ENCODE peak calls at places on chromosomes 2 and 18, in nine cellular contexts. One of them, this sample, is unnamed.

GRCh38 chr2:110993557-110994231 is 127.0 kb upstream of the BCL2L11 start:
- DNase-seq in HCT116: no peak
- DNase-seq in neural progenitor cell: no peak
- DNase-seq in IMR-90: no peak
- DNase-seq in A549: no peak
- DNase-seq in OCI-LY7: peak; percentile 29
- DNase-seq in K562: no peak
- DNase-seq in neuronal stem cell: no peak
- DNase-seq in fibroblast of lung: peak; percentile 3
- DNase-seq in this sample: peak; percentile 64

GRCh38 chr2:201532686-201533304 is 81.3 kb downstream of the STRADB start:
- DNase-seq in HCT116: peak; percentile 90
- DNase-seq in neural progenitor cell: no peak
- DNase-seq in IMR-90: peak; percentile 93
- DNase-seq in A549: no peak
- DNase-seq in OCI-LY7: no peak
- DNase-seq in K562: peak; percentile 11
- DNase-seq in neuronal stem cell: no peak
- DNase-seq in fibroblast of lung: peak; percentile 90
- DNase-seq in this sample: no peak

GRCh38 chr18:3472681-3473544 is 22.9 kb downstream of the TGIF1 start:
- DNase-seq in HCT116: no peak
- DNase-seq in neural progenitor cell: no peak
- DNase-seq in IMR-90: no peak
- DNase-seq in A549: no peak
- DNase-seq in OCI-LY7: no peak
- DNase-seq in K562: no peak
- DNase-seq in neuronal stem cell: no peak
- DNase-seq in fibroblast of lung: no peak
- DNase-seq in this sample: no peak

GRCh38 chr18:36050479-36050878 is 16.9 kb downstream of the RPRD1A start:
- DNase-seq in HCT116: no peak
- DNase-seq in neural progenitor cell: no peak
- DNase-seq in IMR-90: no peak
- DNase-seq in A549: no peak
- DNase-seq in OCI-LY7: no peak
- DNase-seq in K562: no peak
- DNase-seq in neuronal stem cell: no peak
- DNase-seq in fibroblast of lung: no peak
- DNase-seq in this sample: no peak

GRCh38 chr2:37797081-37797480 is 125.6 kb upstream of the CDC42EP3 start:
- DNase-seq in HCT116: no peak
- DNase-seq in neural progenitor cell: no peak
- DNase-seq in IMR-90: peak; percentile 51
- DNase-seq in A549: no peak
- DNase-seq in OCI-LY7: no peak
- DNase-seq in K562: no peak
- DNase-seq in neuronal stem cell: no peak
- DNase-seq in fibroblast of lung: peak; percentile 56
- DNase-seq in this sample: no peak

GRCh38 chr2:145777297-145777696 is 1257.4 kb upstream of the ZEB2 start:
- DNase-seq in HCT116: no peak
- DNase-seq in neural progenitor cell: no peak
- DNase-seq in IMR-90: peak; percentile 77
- DNase-seq in A549: no peak
- DNase-seq in OCI-LY7: no peak
- DNase-seq in K562: peak; percentile 29
- DNase-seq in neuronal stem cell: no peak
- DNase-seq in fibroblast of lung: peak; percentile 23
- DNase-seq in this sample: no peak

GRCh38 chr18:3340015-3340681 is 78.2 kb downstream of the MYL12B start:
- DNase-seq in HCT116: no peak
- DNase-seq in neural progenitor cell: no peak
- DNase-seq in IMR-90: peak; percentile 56
- DNase-seq in A549: no peak
- DNase-seq in OCI-LY7: no peak
- DNase-seq in K562: no peak
- DNase-seq in neuronal stem cell: no peak
- DNase-seq in fibroblast of lung: peak; percentile 9
- DNase-seq in this sample: no peak

GRCh38 chr2:124081154-124081771 is 56.2 kb downstream of the CNTNAP5 start:
- DNase-seq in HCT116: no peak
- DNase-seq in neural progenitor cell: no peak
- DNase-seq in IMR-90: no peak
- DNase-seq in A549: no peak
- DNase-seq in OCI-LY7: no peak
- DNase-seq in K562: no peak
- DNase-seq in neuronal stem cell: no peak
- DNase-seq in fibroblast of lung: no peak
- DNase-seq in this sample: no peak

GRCh38 chr2:44939074-44940052 is 2.1 kb upstream of the SIX3 start:
- DNase-seq in HCT116: no peak
- DNase-seq in neural progenitor cell: peak; percentile 78
- DNase-seq in IMR-90: no peak
- DNase-seq in A549: no peak
- DNase-seq in OCI-LY7: no peak
- DNase-seq in K562: no peak
- DNase-seq in neuronal stem cell: no peak
- DNase-seq in fibroblast of lung: no peak
- DNase-seq in this sample: no peak

GRCh38 chr2:227748079-227748478 is 2.4 kb downstream of the SCYGR8 start:
- DNase-seq in HCT116: peak; percentile 54
- DNase-seq in neural progenitor cell: peak; percentile 76
- DNase-seq in IMR-90: no peak
- DNase-seq in A549: peak; percentile 10
- DNase-seq in OCI-LY7: no peak
- DNase-seq in K562: peak; percentile 18
- DNase-seq in neuronal stem cell: no peak
- DNase-seq in fibroblast of lung: no peak
- DNase-seq in this sample: no peak

GRCh38 chr18:75116809-75117208 is 92.1 kb downstream of the PTGR3 start:
- DNase-seq in HCT116: no peak
- DNase-seq in neural progenitor cell: no peak
- DNase-seq in IMR-90: no peak
- DNase-seq in A549: no peak
- DNase-seq in OCI-LY7: no peak
- DNase-seq in K562: no peak
- DNase-seq in neuronal stem cell: no peak
- DNase-seq in fibroblast of lung: no peak
- DNase-seq in this sample: no peak

GRCh38 chr2:130911996-130912395 is 75.3 kb downstream of the ARHGEF4 start:
- DNase-seq in HCT116: no peak
- DNase-seq in neural progenitor cell: no peak
- DNase-seq in IMR-90: no peak
- DNase-seq in A549: no peak
- DNase-seq in OCI-LY7: no peak
- DNase-seq in K562: no peak
- DNase-seq in neuronal stem cell: no peak
- DNase-seq in fibroblast of lung: no peak
- DNase-seq in this sample: no peak

GRCh38 chr2:100321881-100322820 is at the start of gene LONRF2:
- DNase-seq in HCT116: no peak
- DNase-seq in neural progenitor cell: peak; percentile 67
- DNase-seq in IMR-90: no peak
- DNase-seq in A549: peak; percentile 44
- DNase-seq in OCI-LY7: no peak
- DNase-seq in K562: peak; percentile 69
- DNase-seq in neuronal stem cell: peak; percentile 30
- DNase-seq in fibroblast of lung: no peak
- DNase-seq in this sample: no peak

GRCh38 chr2:66477125-66477842 is 42.4 kb downstream of the MEIS1 start:
- DNase-seq in HCT116: no peak
- DNase-seq in neural progenitor cell: no peak
- DNase-seq in IMR-90: peak; percentile 60
- DNase-seq in A549: no peak
- DNase-seq in OCI-LY7: no peak
- DNase-seq in K562: peak; percentile 30
- DNase-seq in neuronal stem cell: no peak
- DNase-seq in fibroblast of lung: peak; percentile 68
- DNase-seq in this sample: no peak

GRCh38 chr18:74264303-74265020 is 27.3 kb downstream of the CYB5A start:
- DNase-seq in HCT116: no peak
- DNase-seq in neural progenitor cell: no peak
- DNase-seq in IMR-90: no peak
- DNase-seq in A549: no peak
- DNase-seq in OCI-LY7: no peak
- DNase-seq in K562: no peak
- DNase-seq in neuronal stem cell: no peak
- DNase-seq in fibroblast of lung: no peak
- DNase-seq in this sample: no peak

GRCh38 chr2:85393836-85394235 is 16.3 kb downstream of the CAPG start:
- DNase-seq in HCT116: no peak
- DNase-seq in neural progenitor cell: no peak
- DNase-seq in IMR-90: peak; percentile 36
- DNase-seq in A549: no peak
- DNase-seq in OCI-LY7: no peak
- DNase-seq in K562: no peak
- DNase-seq in neuronal stem cell: no peak
- DNase-seq in fibroblast of lung: peak; percentile 48
- DNase-seq in this sample: no peak

GRCh38 chr2:105952131-105952530 is 207.4 kb downstream of the NCK2 start:
- DNase-seq in HCT116: no peak
- DNase-seq in neural progenitor cell: no peak
- DNase-seq in IMR-90: no peak
- DNase-seq in A549: no peak
- DNase-seq in OCI-LY7: no peak
- DNase-seq in K562: no peak
- DNase-seq in neuronal stem cell: no peak
- DNase-seq in fibroblast of lung: no peak
- DNase-seq in this sample: no peak

GRCh38 chr18:29157057-29157780 is 980.3 kb upstream of the CDH2 start:
- DNase-seq in HCT116: peak; percentile 35
- DNase-seq in neural progenitor cell: no peak
- DNase-seq in IMR-90: no peak
- DNase-seq in A549: no peak
- DNase-seq in OCI-LY7: no peak
- DNase-seq in K562: no peak
- DNase-seq in neuronal stem cell: no peak
- DNase-seq in fibroblast of lung: no peak
- DNase-seq in this sample: no peak

GRCh38 chr18:29163596-29163995 is 986.7 kb upstream of the CDH2 start:
- DNase-seq in HCT116: no peak
- DNase-seq in neural progenitor cell: no peak
- DNase-seq in IMR-90: no peak
- DNase-seq in A549: no peak
- DNase-seq in OCI-LY7: no peak
- DNase-seq in K562: no peak
- DNase-seq in neuronal stem cell: no peak
- DNase-seq in fibroblast of lung: no peak
- DNase-seq in this sample: no peak

GRCh38 chr18:29161429-29161828 is 984.5 kb upstream of the CDH2 start:
- DNase-seq in HCT116: no peak
- DNase-seq in neural progenitor cell: no peak
- DNase-seq in IMR-90: peak; percentile 26
- DNase-seq in A549: no peak
- DNase-seq in OCI-LY7: no peak
- DNase-seq in K562: no peak
- DNase-seq in neuronal stem cell: no peak
- DNase-seq in fibroblast of lung: no peak
- DNase-seq in this sample: no peak

GRCh38 chr18:29157905-29158304 is 981.0 kb upstream of the CDH2 start:
- DNase-seq in HCT116: no peak
- DNase-seq in neural progenitor cell: no peak
- DNase-seq in IMR-90: peak; percentile 22
- DNase-seq in A549: no peak
- DNase-seq in OCI-LY7: no peak
- DNase-seq in K562: no peak
- DNase-seq in neuronal stem cell: no peak
- DNase-seq in fibroblast of lung: no peak
- DNase-seq in this sample: no peak

GRCh38 chr18:29160123-29160522 is 983.2 kb upstream of the CDH2 start:
- DNase-seq in HCT116: no peak
- DNase-seq in neural progenitor cell: no peak
- DNase-seq in IMR-90: no peak
- DNase-seq in A549: no peak
- DNase-seq in OCI-LY7: no peak
- DNase-seq in K562: no peak
- DNase-seq in neuronal stem cell: no peak
- DNase-seq in fibroblast of lung: no peak
- DNase-seq in this sample: no peak
- H3K4me3 ChIP-seq in HCT116: no peak overlapping the region
- H3K4me3 ChIP-seq in neural progenitor cell: no peak overlapping the region
- H3K4me3 ChIP-seq in IMR-90: no peak overlapping the region
- H3K4me3 ChIP-seq in A549: no peak overlapping the region
- H3K4me3 ChIP-seq in OCI-LY7: no peak overlapping the region
- H3K4me3 ChIP-seq in K562: no peak overlapping the region
- H3K4me3 ChIP-seq in neuronal stem cell: no peak overlapping the region
- H3K4me3 ChIP-seq in fibroblast of lung: no peak overlapping the region
- H3K4me3 ChIP-seq in this sample: no peak overlapping the region

GRCh38 chr2:203720922-203721672 is 14.7 kb downstream of the CD28 start:
- DNase-seq in HCT116: no peak
- DNase-seq in neural progenitor cell: peak; percentile 9
- DNase-seq in IMR-90: no peak
- DNase-seq in A549: no peak
- DNase-seq in OCI-LY7: no peak
- DNase-seq in K562: no peak
- DNase-seq in neuronal stem cell: no peak
- DNase-seq in fibroblast of lung: no peak
- DNase-seq in this sample: no peak
- H3K4me2 ChIP-seq in HCT116: no peak overlapping the region
- H3K4me2 ChIP-seq in neural progenitor cell: no peak overlapping the region
- H3K4me2 ChIP-seq in IMR-90: no peak overlapping the region
- H3K4me2 ChIP-seq in A549: no peak overlapping the region
- H3K4me2 ChIP-seq in OCI-LY7: no peak overlapping the region
- H3K4me2 ChIP-seq in K562: no peak overlapping the region
- H3K4me2 ChIP-seq in neuronal stem cell: no peak overlapping the region
- H3K4me2 ChIP-seq in fibroblast of lung: no peak overlapping the region
- H3K4me2 ChIP-seq in this sample: no peak overlapping the region

DNA sequence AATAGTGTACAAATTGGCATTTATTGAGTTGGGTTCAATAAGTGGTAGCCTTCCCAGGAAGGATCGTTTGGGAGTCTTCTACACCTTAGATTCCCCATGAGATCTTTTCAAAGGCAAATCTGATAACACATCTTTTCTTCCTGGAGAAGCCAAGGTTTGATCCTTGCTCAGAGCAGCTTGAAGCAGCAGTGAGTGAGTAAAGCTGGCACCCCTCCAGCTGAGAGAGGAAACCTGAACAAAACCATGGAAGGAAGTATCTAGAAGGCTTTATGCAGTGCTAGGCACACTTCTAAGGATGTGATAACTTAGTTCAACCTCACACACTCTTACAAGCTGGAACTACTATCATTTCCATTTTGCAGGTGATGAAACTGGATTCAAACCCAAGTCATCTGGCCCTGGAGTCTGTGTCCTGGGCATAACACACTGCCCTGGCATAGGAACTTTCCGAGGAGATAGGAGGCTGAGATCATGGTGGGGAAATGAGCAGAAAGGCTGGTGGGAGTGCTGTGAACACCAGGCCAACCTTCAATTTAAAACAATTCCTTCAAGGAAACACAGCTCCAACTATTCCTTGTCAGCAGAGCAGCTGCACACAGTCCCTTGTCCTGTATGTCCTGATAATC is 71.3 kb downstream of the CTAGE1 start:
- DNase-seq in HCT116: no peak
- DNase-seq in neural progenitor cell: no peak
- DNase-seq in IMR-90: peak; percentile 83
- DNase-seq in A549: no peak
- DNase-seq in OCI-LY7: no peak
- DNase-seq in K562: no peak
- DNase-seq in neuronal stem cell: no peak
- DNase-seq in fibroblast of lung: peak; percentile 69
- DNase-seq in this sample: no peak
- H3K4me3 ChIP-seq in HCT116: peak overlapping the region; percentile 26
- H3K4me3 ChIP-seq in neural progenitor cell: peak overlapping the region; percentile 16
- H3K4me3 ChIP-seq in IMR-90: no peak overlapping the region
- H3K4me3 ChIP-seq in A549: no peak overlapping the region
- H3K4me3 ChIP-seq in OCI-LY7: no peak overlapping the region
- H3K4me3 ChIP-seq in K562: no peak overlapping the region
- H3K4me3 ChIP-seq in neuronal stem cell: no peak overlapping the region
- H3K4me3 ChIP-seq in fibroblast of lung: no peak overlapping the region
- H3K4me3 ChIP-seq in this sample: no peak overlapping the region

GRCh38 chr2:179850188-179850587 is 11.2 kb downstream of the ZNF385B start:
- DNase-seq in HCT116: no peak
- DNase-seq in neural progenitor cell: no peak
- DNase-seq in IMR-90: peak; percentile 50
- DNase-seq in A549: no peak
- DNase-seq in OCI-LY7: no peak
- DNase-seq in K562: no peak
- DNase-seq in neuronal stem cell: no peak
- DNase-seq in fibroblast of lung: peak; percentile 34
- DNase-seq in this sample: no peak
- H3K4me2 ChIP-seq in HCT116: peak overlapping the region; percentile 1
- H3K4me2 ChIP-seq in neural progenitor cell: no peak overlapping the region
- H3K4me2 ChIP-seq in IMR-90: no peak overlapping the region
- H3K4me2 ChIP-seq in A549: no peak overlapping the region
- H3K4me2 ChIP-seq in OCI-LY7: no peak overlapping the region
- H3K4me2 ChIP-seq in K562: no peak overlapping the region
- H3K4me2 ChIP-seq in neuronal stem cell: no peak overlapping the region
- H3K4me2 ChIP-seq in fibroblast of lung: no peak overlapping the region
- H3K4me2 ChIP-seq in this sample: no peak overlapping the region

This sample was measured in DND-41.